ENCODE peak calls at places on chromosomes 13 and 19, in ten cellular contexts. One of them, this sample, is unnamed.

GRCh38 chr13:95492044-95492801 is 60.3 kb upstream of the CLDN10 start:
- DNase-seq in HepG2: no peak
- DNase-seq in WERI-Rb-1: peak; percentile 90
- DNase-seq in RWPE1: no peak
- DNase-seq in CD4-positive, alpha-beta T cell: no peak
- DNase-seq in colonic mucosa: peak; percentile 95
- DNase-seq in ovary: no peak
- DNase-seq in activated T-helper 1 cell treated with Interleukin-2 at 50 U/mL for 16 hours: no peak
- DNase-seq in AG04450: no peak
- DNase-seq in LHCN-M2: no peak
- DNase-seq in this sample: no peak

GRCh38 chr13:31517599-31517998 is 221.7 kb upstream of the RXFP2 start:
- DNase-seq in HepG2: no peak
- DNase-seq in WERI-Rb-1: no peak
- DNase-seq in RWPE1: no peak
- DNase-seq in colonic mucosa: no peak
- DNase-seq in CD4-positive, alpha-beta T cell: no peak
- DNase-seq in ovary: no peak
- DNase-seq in LHCN-M2: no peak
- DNase-seq in activated T-helper 1 cell treated with Interleukin-2 at 50 U/mL for 16 hours: no peak
- DNase-seq in AG04450: no peak
- DNase-seq in this sample: no peak

GRCh38 chr19:47448360-47448727 is 23.3 kb downstream of the SLC8A2 start:
- DNase-seq in ovary: no peak
- DNase-seq in activated T-helper 1 cell treated with Interleukin-2 at 50 U/mL for 16 hours: no peak
- DNase-seq in AG04450: no peak
- DNase-seq in WERI-Rb-1: no peak
- DNase-seq in RWPE1: no peak
- DNase-seq in HepG2: no peak
- DNase-seq in colonic mucosa: no peak
- DNase-seq in CD4-positive, alpha-beta T cell: no peak
- DNase-seq in LHCN-M2: no peak
- DNase-seq in this sample: no peak

GRCh38 chr13:24540236-24541126 is 27.9 kb upstream of the PARP4 start:
- DNase-seq in AG04450: no peak
- DNase-seq in HepG2: peak; percentile 2
- DNase-seq in LHCN-M2: no peak
- DNase-seq in activated T-helper 1 cell treated with Interleukin-2 at 50 U/mL for 16 hours: no peak
- DNase-seq in colonic mucosa: peak; percentile 22
- DNase-seq in CD4-positive, alpha-beta T cell: no peak
- DNase-seq in ovary: no peak
- DNase-seq in WERI-Rb-1: peak; percentile 63
- DNase-seq in RWPE1: no peak
- DNase-seq in this sample: no peak

GRCh38 chr19:5023128-5023571 is 54.2 kb downstream of the KDM4B start:
- DNase-seq in activated T-helper 1 cell treated with Interleukin-2 at 50 U/mL for 16 hours: no peak
- DNase-seq in LHCN-M2: no peak
- DNase-seq in WERI-Rb-1: no peak
- DNase-seq in HepG2: no peak
- DNase-seq in AG04450: no peak
- DNase-seq in RWPE1: no peak
- DNase-seq in colonic mucosa: no peak
- DNase-seq in ovary: peak; percentile 46
- DNase-seq in CD4-positive, alpha-beta T cell: no peak
- DNase-seq in this sample: no peak

GRCh38 chr19:11151181-11151580 is 4.4 kb downstream of the SPC24 start:
- DNase-seq in CD4-positive, alpha-beta T cell: no peak
- DNase-seq in LHCN-M2: no peak
- DNase-seq in HepG2: no peak
- DNase-seq in colonic mucosa: no peak
- DNase-seq in activated T-helper 1 cell treated with Interleukin-2 at 50 U/mL for 16 hours: no peak
- DNase-seq in WERI-Rb-1: no peak
- DNase-seq in ovary: no peak
- DNase-seq in AG04450: no peak
- DNase-seq in RWPE1: no peak
- DNase-seq in this sample: no peak

GRCh38 chr19:14337510-14337909 is 43.7 kb upstream of the ADGRE5 start:
- DNase-seq in ovary: no peak
- DNase-seq in colonic mucosa: peak; percentile 78
- DNase-seq in LHCN-M2: peak; percentile 21
- DNase-seq in WERI-Rb-1: peak; percentile 36
- DNase-seq in AG04450: no peak
- DNase-seq in activated T-helper 1 cell treated with Interleukin-2 at 50 U/mL for 16 hours: no peak
- DNase-seq in CD4-positive, alpha-beta T cell: peak; percentile 24
- DNase-seq in HepG2: no peak
- DNase-seq in RWPE1: peak; percentile 53
- DNase-seq in this sample: no peak

GRCh38 chr13:40878321-40878720 is 88.9 kb downstream of the SLC25A15 start:
- DNase-seq in activated T-helper 1 cell treated with Interleukin-2 at 50 U/mL for 16 hours: no peak
- DNase-seq in ovary: no peak
- DNase-seq in WERI-Rb-1: no peak
- DNase-seq in HepG2: no peak
- DNase-seq in LHCN-M2: no peak
- DNase-seq in CD4-positive, alpha-beta T cell: no peak
- DNase-seq in colonic mucosa: no peak
- DNase-seq in AG04450: no peak
- DNase-seq in RWPE1: no peak
- DNase-seq in this sample: no peak

GRCh38 chr13:100298691-100299090 is 209.8 kb downstream of the PCCA start:
- DNase-seq in CD4-positive, alpha-beta T cell: no peak
- DNase-seq in WERI-Rb-1: no peak
- DNase-seq in RWPE1: no peak
- DNase-seq in LHCN-M2: no peak
- DNase-seq in colonic mucosa: no peak
- DNase-seq in ovary: no peak
- DNase-seq in activated T-helper 1 cell treated with Interleukin-2 at 50 U/mL for 16 hours: no peak
- DNase-seq in AG04450: no peak
- DNase-seq in HepG2: no peak
- DNase-seq in this sample: no peak

GRCh38 chr19:47094557-47095517 is 18.7 kb downstream of the ZC3H4 start:
- DNase-seq in HepG2: peak; percentile 85
- DNase-seq in AG04450: no peak
- DNase-seq in CD4-positive, alpha-beta T cell: no peak
- DNase-seq in colonic mucosa: peak; percentile 61
- DNase-seq in ovary: no peak
- DNase-seq in LHCN-M2: no peak
- DNase-seq in RWPE1: no peak
- DNase-seq in WERI-Rb-1: no peak
- DNase-seq in activated T-helper 1 cell treated with Interleukin-2 at 50 U/mL for 16 hours: no peak
- DNase-seq in this sample: no peak

GRCh38 chr19:4172861-4173473 is 9.4 kb downstream of the SIRT6 start:
- DNase-seq in RWPE1: peak; percentile 42
- DNase-seq in colonic mucosa: peak; percentile 82
- DNase-seq in HepG2: no peak
- DNase-seq in LHCN-M2: peak; percentile 29
- DNase-seq in activated T-helper 1 cell treated with Interleukin-2 at 50 U/mL for 16 hours: peak; percentile 45
- DNase-seq in ovary: peak; percentile 79
- DNase-seq in AG04450: no peak
- DNase-seq in CD4-positive, alpha-beta T cell: peak; percentile 67
- DNase-seq in WERI-Rb-1: peak; percentile 60
- DNase-seq in this sample: peak; percentile 54

GRCh38 chr13:60329221-60329983 is 67.6 kb upstream of the TDRD3 start:
- DNase-seq in WERI-Rb-1: peak; percentile 26
- DNase-seq in activated T-helper 1 cell treated with Interleukin-2 at 50 U/mL for 16 hours: no peak
- DNase-seq in HepG2: peak; percentile 12
- DNase-seq in RWPE1: peak; percentile 22
- DNase-seq in LHCN-M2: peak; percentile 26
- DNase-seq in ovary: no peak
- DNase-seq in CD4-positive, alpha-beta T cell: peak; percentile 1
- DNase-seq in AG04450: no peak
- DNase-seq in colonic mucosa: peak; percentile 42
- DNase-seq in this sample: no peak